ENCODE peak calls at places on chromosomes 13 and 19, in four cellular contexts. One of them, this sample, is unnamed.

GRCh38 chr19:53659292-53659691 is 27.5 kb downstream of the DPRX start:
- DNase-seq in IMR-90: no peak
- DNase-seq in H1: peak
- DNase-seq in H9: peak
- DNase-seq in this sample: peak

GRCh38 chr13:26599403-26599802 is 41.9 kb downstream of the WASF3 start:
- DNase-seq in H1: no peak
- DNase-seq in IMR-90: no peak
- DNase-seq in H9: no peak
- DNase-seq in this sample: peak

GRCh38 chr19:49362926-49363264 is 679 bp upstream of the TEAD2 start:
- DNase-seq in H9: no peak
- DNase-seq in H1: no peak
- DNase-seq in IMR-90: peak
- DNase-seq in this sample: no peak

GRCh38 chr19:42244452-42245220 is 2.2 kb upstream of the GSK3A start:
- DNase-seq in IMR-90: peak
- DNase-seq in H1: peak
- DNase-seq in H9: peak
- DNase-seq in this sample: peak

GRCh38 chr13:77687799-77688198 is 9.7 kb upstream of the SLAIN1 start:
- DNase-seq in H1: no peak
- DNase-seq in IMR-90: no peak
- DNase-seq in H9: no peak
- DNase-seq in this sample: no peak

GRCh38 chr19:7562646-7563393 is 27.3 kb downstream of the PNPLA6 start:
- DNase-seq in H9: peak
- DNase-seq in IMR-90: no peak
- DNase-seq in H1: peak
- DNase-seq in this sample: peak

GRCh38 chr19:27392027-27392632 is 1820.8 kb downstream of the UQCRFS1 start:
- DNase-seq in IMR-90: no peak
- DNase-seq in H9: peak
- DNase-seq in H1: no peak
- DNase-seq in this sample: no peak

GRCh38 chr13:31625115-31625514 is 114.2 kb upstream of the RXFP2 start:
- DNase-seq in H9: no peak
- DNase-seq in IMR-90: no peak
- DNase-seq in H1: no peak
- DNase-seq in this sample: peak

GRCh38 chr13:39684531-39685137 is 29.2 kb downstream of the COG6 start:
- DNase-seq in H1: no peak
- DNase-seq in IMR-90: peak
- DNase-seq in H9: no peak
- DNase-seq in this sample: peak

GRCh38 chr19:18972301-18972831 is 31.3 kb upstream of the HOMER3 start:
- DNase-seq in IMR-90: peak
- DNase-seq in H1: no peak
- DNase-seq in H9: no peak
- DNase-seq in this sample: no peak

GRCh38 chr13:95367309-95367843 is 66.1 kb upstream of the ABCC4 start:
- DNase-seq in H1: no peak
- DNase-seq in IMR-90: no peak
- DNase-seq in H9: no peak
- DNase-seq in this sample: no peak

GRCh38 chr19:58336820-58337219 is 10.0 kb downstream of the ZSCAN22 start:
- DNase-seq in H9: no peak
- DNase-seq in IMR-90: no peak
- DNase-seq in H1: no peak
- DNase-seq in this sample: no peak

GRCh38 chr19:42440357-42441046 is 2.2 kb downstream of the CXCL17 start:
- DNase-seq in H9: peak
- DNase-seq in H1: peak
- DNase-seq in IMR-90: peak
- DNase-seq in this sample: peak

GRCh38 chr13:94967183-94968039 is 255.1 kb upstream of the SOX21 start:
- DNase-seq in H9: peak
- DNase-seq in H1: peak
- DNase-seq in IMR-90: no peak
- DNase-seq in this sample: peak

GRCh38 chr13:42174344-42175162 is 97.4 kb upstream of the AKAP11 start:
- DNase-seq in H1: no peak
- DNase-seq in IMR-90: peak
- DNase-seq in H9: no peak
- DNase-seq in this sample: peak

GRCh38 chr13:40191186-40191980 is 475.1 kb downstream of the FOXO1 start:
- DNase-seq in H9: no peak
- DNase-seq in H1: no peak
- DNase-seq in IMR-90: no peak
- DNase-seq in this sample: no peak

GRCh38 chr19:10935371-10936059 is 6.9 kb downstream of the TIMM29 start:
- DNase-seq in IMR-90: no peak
- DNase-seq in H9: no peak
- DNase-seq in H1: no peak
- DNase-seq in this sample: no peak
- H4K5ac ChIP-seq in IMR-90: no peak
- H4K5ac ChIP-seq in H9: no peak
- H4K5ac ChIP-seq in H1: no peak
- H4K5ac ChIP-seq in this sample: no peak

GRCh38 chr13:51006067-51006800 is 96.6 kb downstream of the RNASEH2B start:
- DNase-seq in IMR-90: no peak
- DNase-seq in H9: no peak
- DNase-seq in H1: no peak
- DNase-seq in this sample: no peak
- H3K23ac ChIP-seq in IMR-90: no peak
- H3K23ac ChIP-seq in H9: no peak
- H3K23ac ChIP-seq in H1: no peak
- H3K23ac ChIP-seq in this sample: no peak

DNA sequence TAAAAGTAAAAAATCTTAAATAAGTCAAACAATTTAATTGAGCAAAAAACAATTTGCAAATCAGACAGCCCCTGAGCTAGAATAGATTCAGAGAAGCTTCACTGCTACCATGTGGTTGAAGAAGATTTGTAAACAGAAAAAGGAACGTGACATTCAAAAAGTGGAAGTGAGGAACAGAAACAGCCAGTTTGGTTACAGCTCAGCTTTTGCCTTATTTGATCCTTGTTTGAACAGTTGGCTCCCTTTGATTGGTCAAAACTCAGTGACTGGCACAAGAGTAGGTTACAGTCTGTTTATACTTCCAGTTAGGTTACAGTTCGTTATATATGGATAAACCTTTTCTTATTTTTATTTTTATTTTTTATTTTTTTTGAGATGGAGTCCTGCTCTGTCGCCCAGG is 5.8 kb downstream of the ZNF221 start:
- DNase-seq in H9: no peak
- DNase-seq in H1: no peak
- DNase-seq in IMR-90: no peak
- DNase-seq in this sample: no peak
- H4K5ac ChIP-seq in H9: no peak
- H4K5ac ChIP-seq in H1: no peak
- H4K5ac ChIP-seq in IMR-90: no peak
- H4K5ac ChIP-seq in this sample: no peak

GRCh38 chr13:110713642-110713952 is at the start of gene ING1:
- DNase-seq in IMR-90: no peak
- DNase-seq in H1: no peak
- DNase-seq in H9: no peak
- DNase-seq in this sample: no peak

GRCh38 chr13:110712849-110713641 is 455 bp upstream of the ING1 start:
- DNase-seq in IMR-90: peak
- DNase-seq in H9: peak
- DNase-seq in H1: peak
- DNase-seq in this sample: peak

GRCh38 chr13:110713981-110714797 is 689 bp downstream of the ING1 start:
- DNase-seq in H1: peak
- DNase-seq in H9: peak
- DNase-seq in IMR-90: peak
- DNase-seq in this sample: peak

GRCh38 chr13:110711778-110712070 is 1.8 kb upstream of the ING1 start:
- DNase-seq in H1: no peak
- DNase-seq in IMR-90: no peak
- DNase-seq in H9: no peak
- DNase-seq in this sample: no peak

DNA sequence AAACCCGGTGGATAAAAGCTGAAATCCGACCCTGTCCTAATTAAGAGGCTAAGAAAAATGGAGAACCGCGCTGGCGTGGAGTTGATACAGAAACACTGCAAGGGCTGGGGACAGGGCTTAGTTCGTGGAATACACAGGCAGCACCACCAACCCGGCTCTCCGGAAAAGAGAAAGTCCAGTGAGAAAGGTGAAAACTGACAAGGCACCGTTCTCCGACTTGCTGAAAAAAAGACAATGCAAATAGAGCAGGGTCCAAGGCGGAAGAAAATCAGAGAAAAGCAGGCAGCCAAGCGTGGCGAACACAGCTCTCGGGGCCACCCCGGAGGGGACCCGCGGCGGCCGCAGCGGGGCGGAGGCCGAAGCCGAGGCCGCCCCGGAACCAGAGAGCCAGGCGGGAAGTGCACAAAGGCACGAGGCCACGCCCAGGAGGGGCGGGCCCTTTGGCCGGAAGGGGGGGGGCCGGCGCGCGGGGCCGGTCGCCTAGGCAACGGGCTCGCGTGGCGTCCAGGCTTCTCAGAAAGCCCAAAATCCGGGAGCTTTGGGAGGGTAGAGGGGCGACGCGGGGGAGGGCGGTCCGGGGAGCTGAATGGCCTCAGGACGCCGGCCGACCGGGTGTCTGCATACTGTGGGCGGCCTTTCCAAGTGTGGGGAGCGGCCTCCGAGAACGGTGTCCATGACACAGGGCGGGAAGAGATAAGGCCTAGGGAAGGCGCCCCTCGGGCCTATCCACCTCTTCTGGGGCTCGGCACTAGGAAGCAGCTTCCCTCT is 1.2 kb upstream of the ING1 start:
- DNase-seq in IMR-90: peak
- DNase-seq in H9: peak
- DNase-seq in H1: peak
- DNase-seq in this sample: peak
- H3K23ac ChIP-seq in IMR-90: peak
- H3K23ac ChIP-seq in H9: no peak
- H3K23ac ChIP-seq in H1: no peak
- H3K23ac ChIP-seq in this sample: peak

DNA sequence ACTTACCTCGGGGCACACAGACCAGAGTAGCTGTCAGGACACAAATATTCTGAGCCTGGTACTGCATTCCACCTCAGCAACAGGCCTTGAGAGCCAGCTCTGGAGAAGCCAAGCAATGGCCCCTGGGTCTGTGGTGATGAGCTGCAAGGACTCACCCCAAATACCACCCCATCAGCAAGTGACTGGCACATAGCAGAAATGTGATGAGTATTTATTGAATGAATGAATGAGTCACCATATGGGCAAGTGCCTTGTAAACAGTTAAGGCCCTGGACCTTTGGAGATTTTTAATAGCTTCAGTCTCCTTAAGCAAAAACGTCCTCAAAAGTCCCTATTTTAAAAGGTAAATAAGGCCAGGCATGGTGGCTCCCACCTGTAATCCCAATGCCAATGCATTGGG is 18.2 kb downstream of the GSX1 start:
- DNase-seq in H9: no peak
- DNase-seq in IMR-90: no peak
- DNase-seq in H1: no peak
- DNase-seq in this sample: no peak
- H4K5ac ChIP-seq in H9: no peak
- H4K5ac ChIP-seq in IMR-90: no peak
- H4K5ac ChIP-seq in H1: no peak
- H4K5ac ChIP-seq in this sample: no peak

GRCh38 chr19:3955688-3956087 is 15.2 kb downstream of the DAPK3 start:
- DNase-seq in IMR-90: no peak
- DNase-seq in H1: no peak
- DNase-seq in H9: peak
- DNase-seq in this sample: no peak

GRCh38 chr19:3958836-3959765 is 11.8 kb downstream of the DAPK3 start:
- DNase-seq in H1: no peak
- DNase-seq in H9: peak
- DNase-seq in IMR-90: no peak
- DNase-seq in this sample: no peak

GRCh38 chr19:3963458-3964255 is 7.2 kb downstream of the DAPK3 start:
- DNase-seq in IMR-90: no peak
- DNase-seq in H1: no peak
- DNase-seq in H9: no peak
- DNase-seq in this sample: no peak

GRCh38 chr19:3961007-3961406 is 9.9 kb downstream of the DAPK3 start:
- DNase-seq in H9: no peak
- DNase-seq in H1: no peak
- DNase-seq in IMR-90: no peak
- DNase-seq in this sample: no peak

GRCh38 chr19:3959766-3960131 is 11.2 kb downstream of the DAPK3 start:
- DNase-seq in H9: peak
- DNase-seq in IMR-90: no peak
- DNase-seq in H1: no peak
- DNase-seq in this sample: no peak
- H3K23ac ChIP-seq in H9: no peak
- H3K23ac ChIP-seq in IMR-90: no peak
- H3K23ac ChIP-seq in H1: no peak
- H3K23ac ChIP-seq in this sample: no peak

GRCh38 chr19:14158276-14159023 is 22.1 kb upstream of the ASF1B start:
- DNase-seq in IMR-90: no peak
- DNase-seq in H9: no peak
- DNase-seq in H1: no peak
- DNase-seq in this sample: no peak

GRCh38 chr19:14156122-14156521 is 19.7 kb upstream of the ASF1B start:
- DNase-seq in H1: no peak
- DNase-seq in IMR-90: no peak
- DNase-seq in H9: no peak
- DNase-seq in this sample: no peak

GRCh38 chr19:14159059-14159458 is 22.7 kb upstream of the ASF1B start:
- DNase-seq in H9: no peak
- DNase-seq in IMR-90: no peak
- DNase-seq in H1: no peak
- DNase-seq in this sample: no peak

GRCh38 chr19:14155371-14155770 is 19.0 kb upstream of the ASF1B start:
- DNase-seq in H9: no peak
- DNase-seq in H1: no peak
- DNase-seq in IMR-90: no peak
- DNase-seq in this sample: no peak

GRCh38 chr19:14156971-14157717 is 20.8 kb upstream of the ASF1B start:
- DNase-seq in H9: no peak
- DNase-seq in H1: no peak
- DNase-seq in IMR-90: no peak
- DNase-seq in this sample: no peak
- H4K5ac ChIP-seq in H9: no peak
- H4K5ac ChIP-seq in H1: no peak
- H4K5ac ChIP-seq in IMR-90: no peak
- H4K5ac ChIP-seq in this sample: no peak

DNA sequence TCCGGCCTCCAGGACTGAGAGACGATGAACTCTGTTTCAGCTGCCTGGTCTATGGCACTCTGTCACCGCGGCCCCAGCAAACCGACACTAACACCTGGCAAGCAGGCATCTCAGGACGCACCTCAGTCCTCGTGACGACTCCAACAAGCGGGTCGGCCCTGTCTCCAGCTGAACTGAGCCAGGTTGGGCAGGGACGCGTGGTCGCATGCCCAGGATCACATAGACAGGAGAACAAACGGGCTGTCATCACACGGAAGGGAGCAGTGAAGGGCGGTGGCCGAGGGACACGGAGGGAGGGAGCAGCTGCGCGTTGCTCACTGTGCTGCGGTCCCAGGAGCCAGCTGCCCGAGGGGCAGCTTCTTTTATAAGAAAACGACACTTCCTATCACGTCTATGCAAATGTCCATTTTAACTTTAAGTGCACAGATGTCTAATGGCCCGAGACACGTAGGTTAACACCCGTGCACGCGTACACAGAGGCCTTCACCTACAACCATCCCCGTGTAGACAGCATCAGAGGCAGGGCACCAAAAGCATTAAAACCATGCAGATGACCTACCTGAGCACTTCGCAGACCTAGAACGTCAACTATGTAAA is 8.9 kb downstream of the SGTA start:
- DNase-seq in H9: no peak
- DNase-seq in IMR-90: no peak
- DNase-seq in H1: no peak
- DNase-seq in this sample: no peak
- H3K23ac ChIP-seq in H9: no peak
- H3K23ac ChIP-seq in IMR-90: no peak
- H3K23ac ChIP-seq in H1: no peak
- H3K23ac ChIP-seq in this sample: no peak